ENCODE peak calls at places on chromosomes 16 and 17, in five cellular contexts. S is Panc1, X is cardiac muscle cell, Q is psoas muscle, A is kidney epithelial cell. D is an unnamed sample.

GRCh38 chr17:65455972-65456343 is 105.5 kb downstream of the AXIN2 start:
- DNase-seq in X (peak), A (no peak), Q (no peak), S (peak), D (no peak)

GRCh38 chr16:81629032-81629802 is 149.9 kb upstream of the PLCG2 start:
- DNase-seq in A (no peak), X (no peak), Q (no peak), S (no peak), D (no peak)

GRCh38 chr16:85391175-85391707 is 221.9 kb upstream of the GSE1 start:
- DNase-seq in A (no peak), S (no peak), Q (no peak), X (no peak), D (no peak)

GRCh38 chr17:312476-313148 is 40.0 kb downstream of the RPH3AL start:
- DNase-seq in A (no peak), S (no peak), Q (no peak), X (no peak), D (no peak)

GRCh38 chr16:17360810-17361209 is 110.0 kb downstream of the XYLT1 start:
- DNase-seq in S (no peak), Q (no peak), X (no peak), A (no peak), D (no peak)

GRCh38 chr16:48099455-48099854 is 56.3 kb downstream of the ABCC12 start:
- DNase-seq in A (no peak), Q (no peak), S (no peak), X (peak), D (no peak)

GRCh38 chr17:62194401-62194800 is 129.3 kb upstream of the MED13 start:
- DNase-seq in A (no peak), S (no peak), Q (no peak), X (no peak), D (no peak)

GRCh38 chr16:70699696-70700095 is 13.8 kb upstream of the MTSS2 start:
- DNase-seq in Q (no peak), A (no peak), S (no peak), X (no peak), D (no peak)

GRCh38 chr17:5485270-5486205 is at the start of gene DERL2:
- DNase-seq in X (peak), S (no peak), Q (no peak), A (no peak), D (no peak)

GRCh38 chr16:2428051-2428786 is 1.0 kb upstream of the CCNF start:
- DNase-seq in X (peak), S (no peak), A (no peak), Q (no peak), D (no peak)

GRCh38 chr16:19105891-19106624 is 7.7 kb upstream of the ITPRIPL2 start:
- DNase-seq in S (no peak), Q (no peak), X (no peak), A (no peak), D (no peak)

GRCh38 chr16:46968063-46968435 is 5.4 kb downstream of the DNAJA2 start:
- DNase-seq in Q (no peak), X (no peak), S (no peak), A (no peak), D (no peak)

GRCh38 chr17:3036800-3037199 is 26.6 kb downstream of the OR1D5 start:
- DNase-seq in A (no peak), X (no peak), Q (no peak), S (no peak), D (no peak)

GRCh38 chr17:17120294-17120693 is 78.0 kb downstream of the MPRIP start:
- DNase-seq in A (no peak), S (no peak), Q (no peak), X (no peak), D (no peak)

GRCh38 chr17:2909853-2910234 is 113.6 kb downstream of the RAP1GAP2 start:
- DNase-seq in X (no peak), Q (no peak), A (no peak), S (no peak), D (no peak)

GRCh38 chr16:56354746-56355145 is 70.6 kb downstream of the AMFR start:
- DNase-seq in Q (no peak), A (no peak), S (no peak), X (no peak), D (no peak)

GRCh38 chr17:9360610-9361571 is 214.7 kb downstream of the STX8 start:
- DNase-seq in A (peak), Q (peak), S (no peak), X (peak), D (peak)

GRCh38 chr16:86010680-86011141 is 111.7 kb downstream of the IRF8 start:
- DNase-seq in X (no peak), A (no peak), S (no peak), Q (no peak), D (no peak)

DNA sequence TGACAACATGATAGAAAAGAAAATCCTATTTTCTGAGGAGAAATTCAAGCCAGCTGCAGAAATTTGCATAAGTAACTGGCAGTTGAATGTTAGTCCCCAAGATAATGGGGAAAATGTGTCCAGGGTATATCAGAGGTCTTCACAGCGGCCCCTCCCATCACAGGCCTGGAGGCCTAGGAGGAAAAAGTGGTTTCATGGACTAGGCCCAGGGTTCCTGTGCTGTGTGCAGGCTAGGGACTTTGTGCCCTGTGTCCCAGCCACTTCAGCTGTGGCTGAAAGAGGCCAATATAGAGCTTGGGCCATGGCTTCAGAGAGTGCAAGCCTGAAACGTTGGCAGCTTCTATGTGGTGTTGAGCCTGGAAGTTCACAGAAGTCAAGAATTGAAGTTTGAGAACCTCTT is 35.6 kb downstream of the TMEM100 start:
- DNase-seq in Q (no peak), A (no peak), S (no peak), X (no peak), D (no peak)
- H3K4me3 ChIP-seq in Q (no peak), A (no peak), S (no peak), X (no peak), D (no peak)

GRCh38 chr16:57998992-57999365 is 1.5 kb downstream of the ZNF319 start:
- DNase-seq in S (no peak), X (peak), A (no peak), Q (no peak), D (no peak)
- H3K4me3 ChIP-seq in S (no peak), X (no peak), A (no peak), Q (peak), D (peak)

GRCh38 chr17:35088647-35088910 is 25.1 kb upstream of the RFFL start:
- DNase-seq in X (no peak), S (no peak), A (no peak), Q (no peak), D (no peak)

GRCh38 chr17:35087731-35088646 is 24.5 kb upstream of the RFFL start:
- DNase-seq in S (no peak), X (peak), A (no peak), Q (peak), D (no peak)

GRCh38 chr17:35086164-35086563 is 22.7 kb upstream of the RFFL start:
- DNase-seq in A (no peak), S (no peak), X (no peak), Q (no peak), D (no peak)

GRCh38 chr17:35084987-35085386 is 21.5 kb upstream of the RFFL start:
- DNase-seq in X (no peak), A (peak), Q (no peak), S (no peak), D (no peak)

DNA sequence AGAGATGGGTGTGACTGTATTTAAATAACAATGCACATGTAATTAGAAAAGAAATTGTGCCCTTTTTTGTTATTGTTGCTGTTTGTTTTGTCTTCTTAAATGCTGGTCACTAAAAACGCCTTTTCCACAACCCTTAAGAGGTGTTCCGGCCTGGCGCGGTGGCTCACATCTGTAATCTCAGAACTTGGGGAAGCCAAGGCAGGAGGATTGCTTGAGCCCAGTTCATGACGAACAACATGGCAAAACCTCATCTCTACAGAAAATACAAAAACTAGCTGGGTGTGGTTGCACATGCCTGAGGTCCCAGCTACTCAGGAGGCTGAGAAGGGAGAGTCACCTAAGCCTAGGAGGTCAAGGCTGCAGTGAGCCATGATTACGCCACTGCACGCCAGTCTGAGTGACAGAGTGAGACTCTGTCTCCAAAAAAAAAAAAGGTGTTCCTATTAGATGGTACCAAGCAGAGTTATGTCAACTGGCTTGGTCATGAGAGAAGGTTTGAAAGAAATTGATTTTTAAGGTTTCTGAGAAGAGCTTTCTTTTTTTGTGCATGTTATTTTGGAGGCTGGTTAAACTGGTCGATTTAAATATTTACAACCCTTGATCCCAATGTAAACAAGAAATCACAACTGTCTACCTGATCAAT is 23.5 kb upstream of the RFFL start:
- DNase-seq in X (no peak), A (no peak), S (no peak), Q (no peak), D (no peak)
- H3K4me3 ChIP-seq in X (no peak), A (no peak), S (no peak), Q (peak), D (no peak)

DNA sequence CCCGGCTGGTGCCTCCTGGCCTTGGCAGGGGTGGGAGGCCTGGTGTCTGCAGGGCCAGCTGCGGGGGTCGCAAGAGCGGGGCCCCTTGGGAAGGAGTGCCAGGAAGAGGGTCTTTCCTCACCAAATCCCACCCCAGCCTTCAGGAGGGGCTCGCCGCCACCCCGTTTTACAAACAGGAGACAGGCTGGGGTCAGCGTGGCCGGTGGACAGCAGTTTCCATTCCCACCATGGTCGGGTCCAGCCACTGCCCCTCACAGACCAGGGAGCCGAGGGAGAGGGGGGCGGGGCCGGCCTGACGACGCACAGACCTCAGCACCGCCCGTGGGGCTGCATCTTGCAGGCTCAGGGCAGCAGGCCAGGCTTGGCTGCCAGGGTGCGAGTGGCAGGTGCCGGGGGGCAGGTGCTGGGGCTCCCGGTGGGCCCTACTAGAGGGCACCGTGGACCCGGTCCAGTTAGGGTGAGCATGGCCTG is 7.6 kb downstream of the CBFA2T3 start:
- DNase-seq in X (no peak), S (no peak), A (no peak), Q (peak), D (no peak)
- H3K4me3 ChIP-seq in X (no peak), S (no peak), A (no peak), Q (no peak), D (no peak)

GRCh38 chr17:59366773-59367656 is 35.6 kb downstream of the YPEL2 start:
- DNase-seq in Q (no peak), A (no peak), X (no peak), S (no peak), D (no peak)

GRCh38 chr17:59368218-59368857 is 36.9 kb downstream of the YPEL2 start:
- DNase-seq in Q (no peak), A (no peak), X (no peak), S (no peak), D (no peak)

GRCh38 chr17:59369026-59369724 is 37.7 kb downstream of the YPEL2 start:
- DNase-seq in X (peak), Q (no peak), S (no peak), A (no peak), D (no peak)

GRCh38 chr17:59366040-59366757 is 34.7 kb downstream of the YPEL2 start:
- DNase-seq in X (no peak), A (no peak), S (no peak), Q (no peak), D (no peak)

GRCh38 chr17:59367657-59368045 is 36.2 kb downstream of the YPEL2 start:
- DNase-seq in A (no peak), Q (no peak), X (no peak), S (no peak), D (no peak)
- H3K4me3 ChIP-seq in A (no peak), Q (peak), X (no peak), S (no peak), D (no peak)

GRCh38 chr17:1484586-1485310 is 7.7 kb downstream of the MYO1C start:
- DNase-seq in S (no peak), Q (no peak), A (no peak), X (peak), D (no peak)

GRCh38 chr17:1485311-1485747 is 7.2 kb downstream of the MYO1C start:
- DNase-seq in S (no peak), X (peak), Q (peak), A (no peak), D (no peak)

GRCh38 chr17:1482686-1483445 is 9.6 kb downstream of the MYO1C start:
- DNase-seq in X (peak), S (no peak), A (no peak), Q (no peak), D (no peak)

GRCh38 chr17:1485748-1486376 is 6.6 kb downstream of the MYO1C start:
- DNase-seq in X (peak), Q (peak), S (no peak), A (no peak), D (no peak)

DNA sequence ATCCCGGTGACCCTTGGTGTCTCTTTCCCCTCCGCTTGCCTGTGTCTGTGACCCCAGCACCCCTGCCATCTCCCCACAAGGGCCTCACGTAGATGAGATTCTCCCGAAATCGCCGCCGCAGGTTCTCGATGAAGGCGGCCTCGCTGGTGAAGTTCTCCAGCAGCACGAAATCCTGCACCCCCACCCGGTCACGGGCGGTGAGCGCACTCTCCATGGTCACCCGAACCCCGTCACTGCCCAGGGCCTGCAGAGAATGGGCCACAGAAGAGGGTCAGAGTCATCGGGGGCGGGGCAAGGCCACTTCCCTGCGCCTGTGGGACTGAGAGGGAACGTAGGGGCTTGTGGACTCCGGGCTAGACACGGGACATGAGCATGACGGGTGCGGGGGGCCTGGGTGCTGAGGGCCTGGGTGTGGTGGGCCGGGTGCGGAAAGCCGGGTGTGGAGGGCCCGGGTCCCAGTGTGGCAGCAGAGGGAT is 8.4 kb downstream of the MYO1C start:
- DNase-seq in Q (no peak), A (no peak), X (no peak), S (no peak), D (no peak)
- H3K4me3 ChIP-seq in Q (no peak), A (no peak), X (no peak), S (no peak), D (peak)

DNA sequence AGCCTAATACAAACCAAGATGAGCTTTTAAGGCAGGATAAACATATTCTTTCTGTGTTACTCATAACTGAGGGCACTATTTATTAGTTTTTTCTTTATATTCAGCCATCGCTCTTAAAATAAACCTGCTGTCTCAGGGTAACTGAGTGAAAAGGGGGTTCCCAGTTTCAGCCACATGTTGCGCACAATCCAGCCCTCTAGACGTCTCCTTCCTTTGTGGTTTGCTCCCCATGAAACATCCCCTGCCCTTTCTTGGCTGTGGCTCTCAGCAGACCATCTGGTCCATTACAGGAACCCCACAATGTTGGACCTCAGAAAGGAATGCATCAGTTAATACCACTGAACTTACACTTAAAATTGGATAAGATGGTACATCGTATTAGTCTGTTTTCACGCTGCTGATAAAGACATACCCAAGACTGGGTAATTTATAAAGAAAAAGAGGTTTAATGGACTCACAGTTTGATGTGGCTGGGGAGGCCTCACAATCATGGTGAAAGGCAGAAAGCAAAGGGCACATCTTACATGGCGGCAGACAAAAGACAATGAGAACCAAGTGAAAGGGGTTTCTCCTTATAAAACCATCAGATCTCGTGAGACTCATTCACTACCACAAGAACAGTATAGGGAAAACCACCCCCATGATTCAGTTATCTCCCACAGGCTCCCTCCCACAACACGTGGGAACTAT is 12.6 kb upstream of the IL21R start:
- DNase-seq in X (no peak), Q (no peak), S (no peak), A (no peak), D (no peak)
- H3K4me3 ChIP-seq in X (no peak), Q (no peak), S (no peak), A (no peak), D (no peak)

DNA sequence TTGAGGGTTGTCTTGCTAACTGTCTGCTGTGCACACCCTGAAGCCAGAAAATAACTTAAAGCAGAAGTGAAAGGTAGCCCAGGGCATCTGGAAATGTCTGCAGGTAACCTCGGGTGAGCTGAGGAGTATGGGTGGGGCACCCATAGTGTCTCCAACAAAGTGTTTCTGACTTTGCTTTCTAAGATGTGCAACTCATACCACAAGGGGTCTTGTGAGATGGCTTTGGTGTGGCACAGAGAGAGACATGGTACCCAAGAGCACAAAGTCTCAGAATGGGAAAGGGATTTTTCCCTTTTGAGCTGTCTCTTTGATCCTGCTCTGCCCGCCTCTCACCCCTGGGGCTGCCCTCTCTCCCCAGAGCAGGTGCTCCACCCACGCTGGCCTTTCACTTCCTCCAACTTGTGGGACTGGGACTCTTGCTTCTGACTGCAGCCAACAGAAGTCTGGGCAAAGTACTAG is 6.9 kb downstream of the CHD9 start:
- DNase-seq in S (no peak), X (no peak), Q (peak), A (no peak), D (no peak)
- H3K4me3 ChIP-seq in S (no peak), X (no peak), Q (no peak), A (no peak), D (no peak)